ENCODE peak calls at places on chromosomes 4 and X, in four cellular contexts. V is stimulated activated CD8-positive, alpha-beta memory T cell treated with anti-CD3 and anti-CD28 coated beads, Interleukin-7, amount 100 ng/mL, for 4 hours; X is left ventricle myocardium superior; H is COR-L47. Q is an unnamed sample.

GRCh38 chr4:136302566-136302965 is 1229.7 kb downstream of the PCDH18 start:
- DNase-seq in H (no peak), X (no peak), V (no peak), Q (no peak)

GRCh38 chr4:47145630-47146029 is 114.3 kb downstream of the GABRB1 start:
- DNase-seq in H (no peak), V (no peak), X (no peak), Q (peak)

GRCh38 chr4:185833055-185833598 is 21.1 kb upstream of the SORBS2 start:
- DNase-seq in V (no peak), X (no peak), H (no peak), Q (no peak)

GRCh38 chr4:116180056-116180690 is 905.2 kb downstream of the TRAM1L1 start:
- DNase-seq in H (peak), V (no peak), X (no peak), Q (peak)

GRCh38 chrX:53280703-53281320 is 572 bp downstream of the IQSEC2 start:
- DNase-seq in V (no peak), X (peak), H (no peak), Q (no peak)

GRCh38 chrX:1661048-1661921 is 46.4 kb downstream of the ASMT start:
- DNase-seq in H (no peak), V (peak), X (peak), Q (peak)

GRCh38 chrX:45598841-45599240 is 398.2 kb upstream of the DIPK2B start:
- DNase-seq in X (no peak), H (no peak), V (no peak), Q (no peak)

GRCh38 chrX:110004210-110004609 is 1.3 kb downstream of the TMEM164 start:
- DNase-seq in V (no peak), X (peak), H (no peak), Q (no peak)

GRCh38 chr4:165294907-165295306 is 32.6 kb upstream of the MSMO1 start:
- DNase-seq in X (no peak), H (no peak), V (no peak), Q (peak)

GRCh38 chr4:168408620-168409019 is 71.7 kb downstream of the DDX60L start:
- DNase-seq in X (peak), H (peak), V (no peak), Q (no peak)

GRCh38 chr4:36213956-36214355 is 30.4 kb downstream of the ARAP2 start:
- DNase-seq in X (no peak), H (peak), V (no peak), Q (no peak)

GRCh38 chr4:48079972-48080391 is 54.1 kb downstream of the TXK start:
- DNase-seq in X (no peak), H (no peak), V (no peak), Q (no peak)

GRCh38 chrX:20315140-20315539 is 48.4 kb upstream of the RPS6KA3 start:
- DNase-seq in H (no peak), V (no peak), X (no peak), Q (peak)

GRCh38 chr4:176627916-176628315 is 164.8 kb downstream of the VEGFC start:
- DNase-seq in V (no peak), H (no peak), X (no peak), Q (no peak)

GRCh38 chr4:167379433-167379832 is 145.1 kb upstream of the SPOCK3 start:
- DNase-seq in X (no peak), H (no peak), V (no peak), Q (no peak)

GRCh38 chr4:55547461-55547770 is 707 bp upstream of the CLOCK start:
- DNase-seq in V (no peak), X (peak), H (peak), Q (no peak)

Q was measured in GM10248.